ENCODE peak calls at places on chromosomes 5 and 9, in seven cellular contexts. B is dorsolateral prefrontal cortex, A is ovary, Q is right cardiac atrium, R is BJ, N is IMR-90, T is right atrium auricular region. D is an unnamed sample.
A peak's percentile ranks its signal among the peaks of the same experiment; 100 is the strongest.

GRCh38 chr9:129253820-129254381 is 75.8 kb upstream of the IER5L start:
- DNase-seq in B (peak; percentile 85), A (peak; percentile 94), Q (peak; percentile 89), R (no peak), N (no peak), T (no peak), D (peak; percentile 23)

GRCh38 chr5:118806571-118806970 is 181.8 kb downstream of the DTWD2 start:
- DNase-seq in B (no peak), A (no peak), Q (no peak), R (no peak), N (no peak), T (no peak), D (no peak)

GRCh38 chr9:134346840-134347239 is 20.6 kb downstream of the RXRA start:
- DNase-seq in B (no peak), A (no peak), Q (no peak), R (no peak), N (no peak), T (no peak), D (no peak)

GRCh38 chr5:38922199-38922598 is 76.4 kb downstream of the OSMR start:
- DNase-seq in B (no peak), A (peak; percentile 65), Q (peak; percentile 72), R (no peak), N (peak; percentile 51), T (no peak), D (peak; percentile 73)

GRCh38 chr5:147427784-147428401 is 82.0 kb downstream of the DPYSL3 start:
- DNase-seq in B (no peak), A (no peak), Q (no peak), R (no peak), N (peak; percentile 60), T (peak; percentile 69), D (no peak)

GRCh38 chr5:113759505-113760145 is 246.1 kb downstream of the YTHDC2 start:
- DNase-seq in B (no peak), A (no peak), Q (no peak), R (no peak), N (no peak), T (no peak), D (no peak)

GRCh38 chr5:111135946-111136345 is 43.8 kb downstream of the WDR36 start:
- DNase-seq in B (no peak), A (no peak), Q (no peak), R (no peak), N (peak; percentile 53), T (no peak), D (no peak)

GRCh38 chr5:65943771-65944170 is 17.4 kb downstream of the ERBIN start:
- DNase-seq in B (no peak), A (no peak), Q (no peak), R (no peak), N (no peak), T (no peak), D (no peak)

GRCh38 chr9:79489241-79490000 is 82.3 kb upstream of the TLE4 start:
- DNase-seq in B (peak; percentile 79), A (peak; percentile 56), Q (peak; percentile 73), R (peak; percentile 51), N (peak; percentile 62), T (no peak), D (peak; percentile 34)

GRCh38 chr9:76868897-76869296 is 37.0 kb downstream of the PRUNE2 start:
- DNase-seq in B (no peak), A (no peak), Q (no peak), R (no peak), N (no peak), T (no peak), D (no peak)

GRCh38 chr9:127923771-127924170 is 6.8 kb downstream of the PIP5KL1 start:
- DNase-seq in B (no peak), A (no peak), Q (no peak), R (peak; percentile 86), N (peak; percentile 99), T (no peak), D (no peak)

GRCh38 chr5:171622010-171622409 is 163.6 kb upstream of the SMIM23 start:
- DNase-seq in B (no peak), A (no peak), Q (no peak), R (no peak), N (no peak), T (no peak), D (no peak)

GRCh38 chr9:91716239-91716638 is 233.8 kb downstream of the ROR2 start:
- DNase-seq in B (no peak), A (no peak), Q (no peak), R (no peak), N (no peak), T (no peak), D (no peak)

GRCh38 chr9:130172161-130172857 is at the start of gene NCS1:
- DNase-seq in B (peak; percentile 76), A (peak; percentile 89), Q (peak; percentile 92), R (no peak), N (peak; percentile 61), T (peak; percentile 66), D (peak; percentile 84)

GRCh38 chr9:129442791-129443511 is 177.9 kb downstream of the C9orf50 start:
- DNase-seq in B (no peak), A (no peak), Q (peak; percentile 29), R (no peak), N (no peak), T (no peak), D (peak; percentile 67)

GRCh38 chr9:84669293-84670105 is at the start of gene NTRK2:
- DNase-seq in B (peak; percentile 83), A (peak; percentile 63), Q (peak; percentile 83), R (peak; percentile 4), N (peak; percentile 2), T (no peak), D (peak; percentile 30)

DNA sequence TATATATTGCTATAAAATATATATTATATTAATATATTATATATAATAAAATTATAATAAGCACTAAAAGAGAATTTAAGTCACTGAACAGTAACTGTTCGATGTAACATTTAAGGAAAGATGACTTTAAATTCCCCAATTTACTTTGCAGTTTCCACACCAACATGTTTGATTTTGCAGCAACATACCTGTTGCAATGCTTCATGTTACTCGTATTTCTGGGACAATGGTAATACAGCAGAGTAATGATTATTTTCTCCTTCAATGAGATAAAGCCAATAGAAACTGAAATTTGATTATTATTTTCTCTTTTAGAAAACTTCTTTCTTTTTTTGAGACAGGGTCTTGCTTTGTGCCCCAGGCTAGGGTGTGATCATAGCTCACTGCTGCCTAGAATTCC is 9.5 kb upstream of the NAA35 start:
- DNase-seq in B (no peak), A (no peak), Q (no peak), R (no peak), N (no peak), T (no peak), D (no peak)
- H3K4me3 ChIP-seq in B (no peak overlapping the region), A (no peak overlapping the region), Q (no peak overlapping the region), R (no peak overlapping the region), N (no peak overlapping the region), T (no peak overlapping the region), D (no peak overlapping the region)

GRCh38 chr5:10703676-10704075 is 57.4 kb downstream of the DAP start:
- DNase-seq in B (no peak), A (peak; percentile 50), Q (peak; percentile 73), R (no peak), N (no peak), T (no peak), D (peak; percentile 87)
- H3K4me3 ChIP-seq in B (no peak overlapping the region), A (no peak overlapping the region), Q (no peak overlapping the region), R (no peak overlapping the region), N (no peak overlapping the region), T (no peak overlapping the region), D (no peak overlapping the region)

GRCh38 chr5:148860599-148860998 is 34.2 kb downstream of the ADRB2 start:
- DNase-seq in B (no peak), A (no peak), Q (no peak), R (no peak), N (peak; percentile 62), T (no peak), D (no peak)

GRCh38 chr5:148866024-148866423 is 39.6 kb downstream of the ADRB2 start:
- DNase-seq in B (no peak), A (no peak), Q (no peak), R (no peak), N (no peak), T (no peak), D (no peak)

GRCh38 chr5:148858547-148858946 is 32.1 kb downstream of the ADRB2 start:
- DNase-seq in B (no peak), A (no peak), Q (peak; percentile 48), R (no peak), N (no peak), T (no peak), D (no peak)

DNA sequence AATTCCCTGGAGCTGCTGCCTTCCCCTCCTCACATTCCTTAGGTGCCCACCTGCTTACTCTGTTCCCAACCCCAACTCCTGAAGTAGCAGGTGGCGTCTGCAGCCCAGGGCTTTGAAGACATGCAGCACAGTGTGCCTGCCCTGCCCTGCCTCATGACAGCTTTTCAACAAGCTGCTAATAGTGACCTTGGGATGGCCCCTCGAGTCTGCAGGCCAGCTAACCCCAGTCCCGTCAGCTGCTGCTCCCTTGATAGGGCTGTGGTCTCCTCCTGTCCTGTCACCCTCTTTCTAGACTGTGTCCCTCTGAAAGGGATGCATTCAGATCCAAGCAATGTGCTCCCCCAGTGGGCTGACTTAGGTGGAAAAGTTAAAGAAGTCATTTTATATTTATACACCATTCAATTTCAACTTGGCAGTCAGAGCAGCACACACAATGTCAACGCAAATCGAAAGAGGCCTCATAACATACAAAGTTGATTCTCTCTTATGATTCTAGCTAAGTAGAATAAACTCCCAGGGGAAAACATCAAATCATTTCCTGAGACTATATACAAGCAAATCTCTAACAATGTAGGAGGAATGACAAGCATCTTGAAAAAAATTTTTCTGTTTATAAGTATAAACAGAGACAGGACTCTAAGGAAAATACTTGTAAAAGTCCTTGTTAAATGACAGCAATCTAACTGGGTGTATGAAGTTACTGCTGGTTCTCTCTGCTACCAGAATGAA is 37.9 kb downstream of the ADRB2 start:
- DNase-seq in B (no peak), A (no peak), Q (peak; percentile 43), R (no peak), N (peak; percentile 62), T (no peak), D (no peak)
- H3K4me3 ChIP-seq in B (no peak overlapping the region), A (no peak overlapping the region), Q (no peak overlapping the region), R (no peak overlapping the region), N (no peak overlapping the region), T (no peak overlapping the region), D (no peak overlapping the region)

GRCh38 chr5:163498886-163499285 is 6.5 kb upstream of the MAT2B start:
- DNase-seq in B (no peak), A (no peak), Q (no peak), R (no peak), N (peak; percentile 86), T (no peak), D (no peak)

GRCh38 chr5:163497315-163497714 is 8.1 kb upstream of the MAT2B start:
- DNase-seq in B (no peak), A (no peak), Q (no peak), R (no peak), N (no peak), T (no peak), D (no peak)

GRCh38 chr5:163496286-163496685 is 9.1 kb upstream of the MAT2B start:
- DNase-seq in B (no peak), A (no peak), Q (no peak), R (no peak), N (peak; percentile 47), T (no peak), D (no peak)
- H3K4me3 ChIP-seq in B (no peak overlapping the region), A (no peak overlapping the region), Q (no peak overlapping the region), R (no peak overlapping the region), N (no peak overlapping the region), T (no peak overlapping the region), D (no peak overlapping the region)

D was measured in body of pancreas.